ENCODE peak calls at places on chromosomes 6 and 20, in five cellular contexts. T is pancreas, A is keratinocyte, P is epithelial cell of esophagus, H is lower leg skin. X is an unnamed sample.

GRCh38 chr6:123089223-123089622 is 93.2 kb downstream of the CLVS2 start:
- DNase-seq in T (no peak), A (no peak), P (no peak), H (no peak), X (no peak)

GRCh38 chr20:1757606-1758507 is 100.3 kb upstream of the SIRPG start:
- DNase-seq in T (no peak), A (no peak), P (no peak), H (no peak), X (no peak)

GRCh38 chr6:113632220-113632864 is 224.8 kb upstream of the MARCKS start:
- DNase-seq in T (no peak), A (peak; percentile 84), P (peak; percentile 100), H (peak; percentile 87), X (peak; percentile 94)

GRCh38 chr6:72525821-72526550 is 95.9 kb upstream of the KCNQ5 start:
- DNase-seq in T (no peak), A (no peak), P (no peak), H (no peak), X (peak; percentile 11)

GRCh38 chr6:53879608-53880007 is 84.8 kb downstream of the LRRC1 start:
- DNase-seq in T (no peak), A (no peak), P (peak; percentile 65), H (no peak), X (no peak)

GRCh38 chr6:3711776-3712175 is 39.7 kb downstream of the PXDC1 start:
- DNase-seq in T (no peak), A (no peak), P (peak; percentile 51), H (no peak), X (no peak)

GRCh38 chr20:37081717-37082289 is 14.0 kb downstream of the RBL1 start:
- DNase-seq in T (no peak), A (no peak), P (no peak), H (peak; percentile 53), X (no peak)

GRCh38 chr20:32201296-32201976 is 6.1 kb downstream of the PLAGL2 start:
- DNase-seq in T (no peak), A (no peak), P (peak; percentile 65), H (no peak), X (no peak)

GRCh38 chr6:161407581-161407980 is 133.7 kb upstream of the AGPAT4 start:
- DNase-seq in T (no peak), A (no peak), P (no peak), H (no peak), X (peak; percentile 71)

GRCh38 chr20:17452441-17452840 is 78.7 kb downstream of the BFSP1 start:
- DNase-seq in T (no peak), A (no peak), P (no peak), H (no peak), X (no peak)

GRCh38 chr20:60138263-60139127 is 180.3 kb downstream of the CDH26 start:
- DNase-seq in T (peak; percentile 80), A (no peak), P (peak; percentile 31), H (peak; percentile 86), X (no peak)

GRCh38 chr6:119333707-119334295 is 15.8 kb downstream of the MAN1A1 start:
- DNase-seq in T (no peak), A (no peak), P (peak; percentile 59), H (no peak), X (no peak)

GRCh38 chr20:44475372-44475693 is 341 bp upstream of the TTPAL start:
- DNase-seq in T (no peak), A (no peak), P (no peak), H (no peak), X (no peak)

GRCh38 chr6:37365791-37366190 is 12.0 kb downstream of the RNF8 start:
- DNase-seq in T (no peak), A (no peak), P (peak; percentile 22), H (no peak), X (peak; percentile 67)

GRCh38 chr6:95841560-95841959 is 174.2 kb upstream of the FUT9 start:
- DNase-seq in T (no peak), A (no peak), P (no peak), H (no peak), X (no peak)

GRCh38 chr6:28751514-28751913 is 172.3 kb downstream of the TRIM27 start:
- DNase-seq in T (no peak), A (no peak), P (no peak), H (no peak), X (no peak)

GRCh38 chr20:52291109-52291508 is 99.5 kb upstream of the ZFP64 start:
- DNase-seq in T (no peak), A (no peak), P (no peak), H (no peak), X (no peak)

DNA sequence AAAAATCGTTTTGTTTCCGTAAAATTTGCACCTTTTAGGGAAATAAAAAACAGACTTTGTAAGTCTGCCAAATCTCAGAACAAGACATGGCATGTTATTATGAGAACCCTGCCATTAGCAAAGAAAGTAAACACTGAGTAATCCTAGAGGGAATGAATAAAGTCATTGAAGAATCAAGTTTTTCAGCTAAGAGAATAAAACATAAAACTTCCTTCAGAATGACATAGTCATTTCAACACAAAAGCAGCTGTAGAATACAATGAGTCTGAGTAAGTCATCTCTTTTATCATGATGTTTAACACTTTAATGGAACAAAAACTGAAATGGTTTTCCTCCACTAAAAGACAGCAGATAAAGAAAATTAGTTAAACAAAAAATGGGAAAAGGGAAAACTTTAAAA is 10.3 kb upstream of the DST start:
- DNase-seq in T (no peak), A (no peak), P (peak; percentile 89), H (no peak), X (peak; percentile 75)
- H3K4me3 ChIP-seq in T (no peak overlapping the region), A (peak overlapping the region; percentile 50), P (no peak overlapping the region), H (no peak overlapping the region), X (no peak overlapping the region)

GRCh38 chr6:141351721-141352120 is 781.0 kb upstream of the GJE1 start:
- DNase-seq in T (no peak), A (no peak), P (no peak), H (no peak), X (no peak)

GRCh38 chr6:141359953-141360352 is 772.8 kb upstream of the GJE1 start:
- DNase-seq in T (no peak), A (no peak), P (no peak), H (no peak), X (peak; percentile 76)

GRCh38 chr6:141349710-141350109 is 783.0 kb upstream of the GJE1 start:
- DNase-seq in T (no peak), A (no peak), P (no peak), H (no peak), X (no peak)

GRCh38 chr6:141354191-141354950 is 778.4 kb upstream of the GJE1 start:
- DNase-seq in T (no peak), A (no peak), P (no peak), H (no peak), X (peak; percentile 18)
- TF ChIP-seq CTCF in T (no peak), A (peak; percentile 22), P (peak; percentile 35), H (no peak), X (no peak)

GRCh38 chr20:64077541-64077875 is 1.8 kb downstream of the RGS19 start:
- DNase-seq in T (no peak), A (no peak), P (no peak), H (no peak), X (no peak)
- H3K4me3 ChIP-seq in T (peak overlapping the region; percentile 83), A (no peak overlapping the region), P (no peak overlapping the region), H (no peak overlapping the region), X (no peak overlapping the region)

DNA sequence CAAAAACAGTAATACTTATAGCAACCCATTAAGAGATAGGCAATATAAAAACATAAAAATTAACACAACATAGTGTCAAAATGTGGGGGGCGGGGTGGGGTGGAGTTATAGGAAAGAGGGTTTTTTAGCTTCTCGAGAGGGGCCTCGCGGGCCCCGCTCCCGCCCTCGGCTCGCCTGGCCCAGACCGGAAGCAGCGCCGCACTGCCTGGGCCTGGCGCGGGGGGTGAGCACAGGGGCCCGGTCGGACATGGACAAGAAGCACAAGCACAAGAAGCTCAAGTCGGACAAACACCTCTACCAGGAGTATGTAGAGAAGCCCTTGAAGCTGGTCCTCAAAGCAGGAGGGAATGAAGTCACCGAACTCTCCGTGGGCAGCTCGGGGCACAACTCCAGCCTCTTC is 53.4 kb downstream of the REV3L start:
- DNase-seq in T (no peak), A (no peak), P (no peak), H (no peak), X (no peak)
- TF ChIP-seq CTCF in T (no peak), A (no peak), P (no peak), H (no peak), X (no peak)